ENCODE peak calls at places on chromosome 14, in four cellular contexts. J is effector CD8-positive, alpha-beta T cell; P is A172; Z is naive thymus-derived CD8-positive, alpha-beta T cell. R is an unnamed sample.

GRCh38 chr14:103501041-103501870 is 21.4 kb downstream of the CKB start:
- DNase-seq in J (no peak), Z (no peak), P (no peak), R (no peak)

GRCh38 chr14:96055753-96056508 is 16.8 kb downstream of the C14orf132 start:
- DNase-seq in J (no peak), Z (no peak), P (no peak), R (no peak)

GRCh38 chr14:38208825-38209562 is 1.3 kb downstream of the SSTR1 start:
- DNase-seq in Z (no peak), J (no peak), P (no peak), R (no peak)

GRCh38 chr14:95519699-95520098 is 3.2 kb upstream of the SYNE3 start:
- DNase-seq in Z (peak), J (peak), P (peak), R (peak)

GRCh38 chr14:65772901-65773574 is 360.5 kb downstream of the FUT8 start:
- DNase-seq in Z (no peak), P (no peak), J (no peak), R (no peak)

GRCh38 chr14:22225526-22226133 is 363.4 kb downstream of the DAD1 start:
- DNase-seq in J (no peak), P (no peak), Z (no peak), R (no peak)

GRCh38 chr14:101288436-101289229 is 272.7 kb upstream of the DIO3 start:
- DNase-seq in J (no peak), Z (no peak), P (no peak), R (no peak)

GRCh38 chr14:20686386-20687143 is 2.0 kb upstream of the ANG start:
- DNase-seq in Z (no peak), P (no peak), J (no peak), R (no peak)

GRCh38 chr14:79638647-79639266 is 572.5 kb downstream of the DIO2 start:
- DNase-seq in Z (no peak), J (no peak), P (no peak), R (no peak)

GRCh38 chr14:39108791-39109190 is 5.3 kb upstream of the GEMIN2 start:
- DNase-seq in Z (no peak), J (no peak), P (no peak), R (no peak)

GRCh38 chr14:100025111-100025510 is 40.1 kb upstream of the EVL start:
- DNase-seq in P (peak), J (no peak), Z (peak), R (peak)

GRCh38 chr14:94971750-94972149 is 185.6 kb downstream of the DICER1 start:
- DNase-seq in Z (no peak), J (no peak), P (no peak), R (no peak)

GRCh38 chr14:88468396-88468795 is 82.9 kb downstream of the SPATA7 start:
- DNase-seq in P (peak), J (no peak), Z (no peak), R (no peak)

GRCh38 chr14:74575507-74575906 is 36.5 kb downstream of the LTBP2 start:
- DNase-seq in Z (no peak), P (no peak), J (no peak), R (no peak)

GRCh38 chr14:36702484-36702883 is 40.8 kb downstream of the PAX9 start:
- DNase-seq in Z (no peak), J (no peak), P (no peak), R (no peak)

GRCh38 chr14:86321151-86321550 is 791.2 kb downstream of the FLRT2 start:
- DNase-seq in P (no peak), Z (no peak), J (no peak), R (no peak)

GRCh38 chr14:50318031-50318626 is 6.0 kb downstream of the DMAC2L start:
- DNase-seq in J (no peak), P (peak), Z (no peak), R (no peak)

GRCh38 chr14:45891417-45892080 is 638.5 kb upstream of the MIS18BP1 start:
- DNase-seq in J (no peak), P (no peak), Z (no peak), R (no peak)

GRCh38 chr14:99378782-99379214 is 101.9 kb downstream of the SETD3 start:
- DNase-seq in J (no peak), Z (no peak), P (peak), R (no peak)

GRCh38 chr14:34344318-34344717 is 117.7 kb downstream of the SPTSSA start:
- DNase-seq in J (no peak), P (no peak), Z (no peak), R (no peak)

GRCh38 chr14:21072102-21072501 is 2.0 kb downstream of the ARHGEF40 start:
- DNase-seq in P (no peak), J (no peak), Z (no peak), R (no peak)

GRCh38 chr14:88611878-88612277 is 49.0 kb downstream of the ZC3H14 start:
- DNase-seq in P (no peak), J (no peak), Z (no peak), R (no peak)

GRCh38 chr14:52935847-52936246 is 15.0 kb downstream of the FERMT2 start:
- DNase-seq in Z (no peak), J (no peak), P (no peak), R (no peak)

GRCh38 chr14:43795600-43796228 is 711.4 kb downstream of the FSCB start:
- DNase-seq in J (no peak), Z (no peak), P (no peak), R (no peak)

GRCh38 chr14:60061371-60061770 is 30.4 kb upstream of the PCNX4 start:
- DNase-seq in P (peak), Z (no peak), J (no peak), R (no peak)